ENCODE peak calls at places on chromosomes 11 and 22, in seven cellular contexts. One of them, this sample, is unnamed.

GRCh38 chr22:17596226-17596625 is 32.3 kb downstream of the ATP6V1E1 start:
- DNase-seq in colonic mucosa: no peak
- DNase-seq in mesendoderm: no peak
- DNase-seq in OCI-LY7: no peak
- DNase-seq in lung: no peak
- DNase-seq in IMR-90: no peak
- DNase-seq in body of pancreas: no peak
- DNase-seq in this sample: peak; percentile 61

GRCh38 chr11:7034019-7034418 is 13.7 kb downstream of the NLRP14 start:
- DNase-seq in colonic mucosa: no peak
- DNase-seq in body of pancreas: no peak
- DNase-seq in mesendoderm: no peak
- DNase-seq in IMR-90: no peak
- DNase-seq in lung: no peak
- DNase-seq in OCI-LY7: no peak
- DNase-seq in this sample: no peak

GRCh38 chr22:49767355-49768062 is 60.2 kb downstream of the BRD1 start:
- DNase-seq in lung: no peak
- DNase-seq in body of pancreas: peak; percentile 24
- DNase-seq in colonic mucosa: no peak
- DNase-seq in mesendoderm: peak; percentile 81
- DNase-seq in IMR-90: peak; percentile 57
- DNase-seq in OCI-LY7: peak; percentile 72
- DNase-seq in this sample: peak; percentile 22

GRCh38 chr11:114553642-114554041 is 6.0 kb downstream of the NXPE1 start:
- DNase-seq in colonic mucosa: no peak
- DNase-seq in lung: no peak
- DNase-seq in mesendoderm: no peak
- DNase-seq in body of pancreas: no peak
- DNase-seq in OCI-LY7: no peak
- DNase-seq in IMR-90: peak; percentile 19
- DNase-seq in this sample: no peak

GRCh38 chr11:75524576-75525432 is 937 bp downstream of the GDPD5 start:
- DNase-seq in colonic mucosa: no peak
- DNase-seq in IMR-90: peak; percentile 34
- DNase-seq in OCI-LY7: peak; percentile 40
- DNase-seq in mesendoderm: peak; percentile 47
- DNase-seq in lung: no peak
- DNase-seq in body of pancreas: no peak
- DNase-seq in this sample: no peak

GRCh38 chr11:71251761-71252433 is 480 bp downstream of the SHANK2 start:
- DNase-seq in IMR-90: no peak
- DNase-seq in OCI-LY7: peak; percentile 8
- DNase-seq in mesendoderm: peak; percentile 57
- DNase-seq in body of pancreas: peak; percentile 53
- DNase-seq in colonic mucosa: peak; percentile 55
- DNase-seq in lung: no peak
- DNase-seq in this sample: no peak

GRCh38 chr11:121727942-121728341 is 275.2 kb upstream of the SORL1-AS1 start:
- DNase-seq in IMR-90: no peak
- DNase-seq in lung: no peak
- DNase-seq in mesendoderm: no peak
- DNase-seq in body of pancreas: no peak
- DNase-seq in colonic mucosa: no peak
- DNase-seq in OCI-LY7: no peak
- DNase-seq in this sample: no peak

GRCh38 chr11:86183694-86184093 is 60.9 kb upstream of the EED start:
- DNase-seq in lung: no peak
- DNase-seq in colonic mucosa: no peak
- DNase-seq in mesendoderm: no peak
- DNase-seq in IMR-90: peak; percentile 76
- DNase-seq in body of pancreas: no peak
- DNase-seq in OCI-LY7: no peak
- DNase-seq in this sample: no peak

GRCh38 chr22:30038219-30038618 is 42.0 kb upstream of the HORMAD2 start:
- DNase-seq in body of pancreas: peak; percentile 50
- DNase-seq in OCI-LY7: no peak
- DNase-seq in mesendoderm: peak; percentile 48
- DNase-seq in lung: no peak
- DNase-seq in IMR-90: peak; percentile 71
- DNase-seq in colonic mucosa: no peak
- DNase-seq in this sample: no peak

GRCh38 chr11:62514151-62514550 is 32.5 kb downstream of the AHNAK start:
- DNase-seq in OCI-LY7: no peak
- DNase-seq in mesendoderm: no peak
- DNase-seq in lung: no peak
- DNase-seq in IMR-90: no peak
- DNase-seq in body of pancreas: no peak
- DNase-seq in colonic mucosa: no peak
- DNase-seq in this sample: no peak

GRCh38 chr11:128342511-128343133 is 244.7 kb downstream of the ETS1 start:
- DNase-seq in OCI-LY7: peak; percentile 42
- DNase-seq in mesendoderm: peak; percentile 40
- DNase-seq in colonic mucosa: peak; percentile 38
- DNase-seq in lung: peak; percentile 74
- DNase-seq in body of pancreas: no peak
- DNase-seq in IMR-90: peak; percentile 86
- DNase-seq in this sample: no peak

GRCh38 chr11:72649215-72649976 is 24.8 kb downstream of the PDE2A start:
- DNase-seq in body of pancreas: no peak
- DNase-seq in mesendoderm: no peak
- DNase-seq in lung: no peak
- DNase-seq in OCI-LY7: no peak
- DNase-seq in IMR-90: no peak
- DNase-seq in colonic mucosa: no peak
- DNase-seq in this sample: no peak

GRCh38 chr11:96869207-96869606 is 479.4 kb downstream of the JRKL start:
- DNase-seq in colonic mucosa: no peak
- DNase-seq in lung: no peak
- DNase-seq in body of pancreas: no peak
- DNase-seq in mesendoderm: no peak
- DNase-seq in OCI-LY7: no peak
- DNase-seq in IMR-90: no peak
- DNase-seq in this sample: no peak

GRCh38 chr22:19517919-19518567 is 6.2 kb downstream of the CLDN5 start:
- DNase-seq in body of pancreas: no peak
- DNase-seq in colonic mucosa: no peak
- DNase-seq in IMR-90: no peak
- DNase-seq in lung: no peak
- DNase-seq in OCI-LY7: no peak
- DNase-seq in mesendoderm: no peak
- DNase-seq in this sample: no peak

GRCh38 chr11:119416606-119417580 is 6.1 kb downstream of the THY1 start:
- DNase-seq in OCI-LY7: no peak
- DNase-seq in colonic mucosa: no peak
- DNase-seq in mesendoderm: peak; percentile 59
- DNase-seq in body of pancreas: no peak
- DNase-seq in lung: no peak
- DNase-seq in IMR-90: peak; percentile 59
- DNase-seq in this sample: peak; percentile 72

GRCh38 chr11:8699903-8700302 is 17.3 kb downstream of the RPL27A start:
- DNase-seq in lung: no peak
- DNase-seq in body of pancreas: peak; percentile 74
- DNase-seq in IMR-90: peak; percentile 55
- DNase-seq in OCI-LY7: no peak
- DNase-seq in colonic mucosa: no peak
- DNase-seq in mesendoderm: peak; percentile 82
- DNase-seq in this sample: peak; percentile 71

GRCh38 chr22:20464096-20464614 is 26.5 kb upstream of the SCARF2 start:
- DNase-seq in body of pancreas: no peak
- DNase-seq in IMR-90: no peak
- DNase-seq in mesendoderm: no peak
- DNase-seq in colonic mucosa: no peak
- DNase-seq in lung: no peak
- DNase-seq in OCI-LY7: peak; percentile 52
- DNase-seq in this sample: no peak

GRCh38 chr22:45710469-45710868 is 38.8 kb downstream of the ATXN10 start:
- DNase-seq in colonic mucosa: no peak
- DNase-seq in lung: no peak
- DNase-seq in IMR-90: no peak
- DNase-seq in OCI-LY7: no peak
- DNase-seq in body of pancreas: no peak
- DNase-seq in mesendoderm: peak; percentile 37
- DNase-seq in this sample: no peak

GRCh38 chr22:20130739-20131592 is 638 bp upstream of the ZDHHC8 start:
- DNase-seq in colonic mucosa: peak; percentile 80
- DNase-seq in mesendoderm: peak; percentile 65
- DNase-seq in OCI-LY7: no peak
- DNase-seq in body of pancreas: peak; percentile 88
- DNase-seq in lung: peak; percentile 81
- DNase-seq in IMR-90: peak; percentile 61
- DNase-seq in this sample: peak; percentile 95

GRCh38 chr11:56698795-56699194 is at the start of gene OR9G1:
- DNase-seq in colonic mucosa: no peak
- DNase-seq in IMR-90: no peak
- DNase-seq in mesendoderm: no peak
- DNase-seq in body of pancreas: no peak
- DNase-seq in lung: no peak
- DNase-seq in OCI-LY7: no peak
- DNase-seq in this sample: no peak

GRCh38 chr11:69703711-69704507 is at the start of gene FGF19:
- DNase-seq in body of pancreas: no peak
- DNase-seq in IMR-90: no peak
- DNase-seq in mesendoderm: peak; percentile 64
- DNase-seq in lung: no peak
- DNase-seq in colonic mucosa: no peak
- DNase-seq in OCI-LY7: no peak
- DNase-seq in this sample: peak; percentile 75

GRCh38 chr11:798093-798713 is at the start of gene SLC25A22:
- DNase-seq in IMR-90: peak; percentile 71
- DNase-seq in lung: peak; percentile 79
- DNase-seq in OCI-LY7: peak; percentile 88
- DNase-seq in mesendoderm: peak; percentile 85
- DNase-seq in colonic mucosa: peak; percentile 83
- DNase-seq in body of pancreas: peak; percentile 77
- DNase-seq in this sample: peak; percentile 83

DNA sequence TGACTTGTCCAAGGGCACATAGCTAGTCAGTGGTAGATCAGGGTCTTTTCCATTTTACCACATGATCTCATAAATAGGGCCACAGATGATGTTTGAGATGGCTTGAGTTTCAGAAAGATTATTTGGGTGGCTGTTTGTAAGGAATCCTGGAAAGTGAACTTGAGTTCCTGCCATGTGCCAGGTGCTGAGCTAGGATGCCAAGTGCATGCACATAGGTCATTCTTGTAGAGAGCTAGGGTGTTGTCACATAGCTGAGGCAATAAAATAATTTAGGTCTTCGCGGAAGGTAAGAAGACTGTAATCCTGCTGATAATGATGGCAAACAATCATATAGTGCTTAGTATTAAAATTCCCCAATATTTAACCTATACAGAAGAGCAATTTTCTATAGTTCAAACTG is 1162.6 kb upstream of the TENM4 start:
- DNase-seq in lung: no peak
- DNase-seq in OCI-LY7: no peak
- DNase-seq in mesendoderm: no peak
- DNase-seq in colonic mucosa: peak; percentile 58
- DNase-seq in body of pancreas: no peak
- DNase-seq in IMR-90: no peak
- DNase-seq in this sample: no peak
- H3K4me3 ChIP-seq in lung: no peak overlapping the region
- H3K4me3 ChIP-seq in OCI-LY7: no peak overlapping the region
- H3K4me3 ChIP-seq in mesendoderm: no peak overlapping the region
- H3K4me3 ChIP-seq in colonic mucosa: no peak overlapping the region
- H3K4me3 ChIP-seq in body of pancreas: no peak overlapping the region
- H3K4me3 ChIP-seq in IMR-90: no peak overlapping the region
- H3K4me3 ChIP-seq in this sample: no peak overlapping the region

GRCh38 chr22:39233736-39234120 is 11.1 kb downstream of the PDGFB start:
- DNase-seq in mesendoderm: no peak
- DNase-seq in OCI-LY7: no peak
- DNase-seq in IMR-90: no peak
- DNase-seq in body of pancreas: no peak
- DNase-seq in colonic mucosa: no peak
- DNase-seq in lung: no peak
- DNase-seq in this sample: no peak
- H3K27ac ChIP-seq in mesendoderm: no peak overlapping the region
- H3K27ac ChIP-seq in OCI-LY7: no peak overlapping the region
- H3K27ac ChIP-seq in IMR-90: no peak overlapping the region
- H3K27ac ChIP-seq in body of pancreas: peak overlapping the region; percentile 41
- H3K27ac ChIP-seq in colonic mucosa: no peak overlapping the region
- H3K27ac ChIP-seq in lung: peak overlapping the region; percentile 69
- H3K27ac ChIP-seq in this sample: no peak overlapping the region

DNA sequence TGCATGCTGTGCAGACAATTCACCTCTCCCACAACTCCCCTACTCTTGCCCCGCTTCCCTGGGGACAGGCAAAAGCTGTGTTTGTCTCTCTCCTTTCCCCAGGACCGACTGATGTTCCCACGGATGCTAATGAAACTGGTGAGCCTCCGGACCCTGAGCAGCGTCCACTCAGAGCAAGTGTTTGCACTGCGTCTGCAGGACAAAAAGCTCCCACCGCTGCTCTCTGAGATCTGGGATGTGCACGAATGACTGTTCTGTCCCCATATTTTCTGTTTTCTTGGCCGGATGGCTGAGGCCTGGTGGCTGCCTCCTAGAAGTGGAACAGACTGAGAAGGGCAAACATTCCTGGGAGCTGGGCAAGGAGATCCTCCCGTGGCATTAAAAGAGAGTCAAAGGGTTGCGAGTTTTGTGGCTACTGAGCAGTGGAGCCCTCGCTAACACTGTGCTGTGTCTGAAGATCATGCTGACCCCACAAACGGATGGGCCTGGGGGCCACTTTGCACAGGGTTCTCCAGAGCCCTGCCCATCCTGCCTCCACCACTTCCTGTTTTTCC is 1.4 kb upstream of the MADD start:
- DNase-seq in mesendoderm: no peak
- DNase-seq in body of pancreas: no peak
- DNase-seq in IMR-90: no peak
- DNase-seq in OCI-LY7: no peak
- DNase-seq in colonic mucosa: no peak
- DNase-seq in lung: no peak
- DNase-seq in this sample: no peak
- H3K4me3 ChIP-seq in mesendoderm: no peak overlapping the region
- H3K4me3 ChIP-seq in body of pancreas: no peak overlapping the region
- H3K4me3 ChIP-seq in IMR-90: no peak overlapping the region
- H3K4me3 ChIP-seq in OCI-LY7: peak overlapping the region; percentile 78
- H3K4me3 ChIP-seq in colonic mucosa: no peak overlapping the region
- H3K4me3 ChIP-seq in lung: no peak overlapping the region
- H3K4me3 ChIP-seq in this sample: no peak overlapping the region

DNA sequence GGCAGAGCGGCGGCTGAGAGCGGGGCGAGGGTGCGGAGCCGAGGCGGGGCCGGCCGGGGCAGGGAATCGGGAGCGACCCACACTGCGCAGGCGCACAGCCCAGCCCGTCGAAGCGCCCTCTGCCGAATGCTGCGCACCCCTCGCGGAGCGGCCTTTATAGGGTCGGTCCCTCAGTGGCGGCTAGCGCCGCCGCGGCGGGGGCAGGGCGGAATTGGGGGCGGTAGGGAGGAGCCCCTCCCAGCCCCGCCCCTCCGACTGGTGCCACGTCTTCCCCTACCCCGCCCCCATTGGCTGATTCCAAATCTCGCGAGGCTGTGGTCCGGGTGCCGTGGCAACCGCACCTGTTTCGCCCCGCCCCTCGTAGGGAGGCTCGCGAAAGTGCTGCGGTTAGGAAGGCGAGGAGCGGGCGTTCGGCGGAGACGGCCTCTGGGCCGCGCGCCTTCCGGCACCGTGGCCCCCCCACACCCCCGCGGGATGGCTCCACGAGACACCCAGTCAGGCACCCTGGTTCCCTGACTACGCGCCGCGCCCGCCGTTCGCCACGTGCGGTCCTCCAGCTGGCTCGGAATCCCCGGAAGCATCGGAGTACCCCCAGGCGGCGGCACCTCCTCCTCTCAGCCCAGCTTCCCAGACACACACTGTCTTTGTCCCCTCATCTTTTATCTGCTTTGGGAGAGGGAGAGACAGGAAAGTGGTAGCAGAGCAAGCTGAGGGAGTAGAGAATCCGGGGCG is at the start of gene EHD1:
- DNase-seq in mesendoderm: peak; percentile 98
- DNase-seq in OCI-LY7: peak; percentile 100
- DNase-seq in IMR-90: peak; percentile 96
- DNase-seq in colonic mucosa: peak; percentile 99
- DNase-seq in body of pancreas: peak; percentile 99
- DNase-seq in lung: peak; percentile 99
- DNase-seq in this sample: peak; percentile 98
- H3K27ac ChIP-seq in mesendoderm: no peak within 1 kb of the TSS
- H3K27ac ChIP-seq in OCI-LY7: peak within 1 kb of the TSS; percentile 97
- H3K27ac ChIP-seq in IMR-90: peak within 1 kb of the TSS; percentile 84
- H3K27ac ChIP-seq in colonic mucosa: peak within 1 kb of the TSS; percentile 88
- H3K27ac ChIP-seq in body of pancreas: peak within 1 kb of the TSS; percentile 91
- H3K27ac ChIP-seq in lung: peak within 1 kb of the TSS; percentile 87
- H3K27ac ChIP-seq in this sample: peak within 1 kb of the TSS; percentile 76